ENCODE peak calls at places on chromosome 6, in ten cellular contexts. H is iPS DF 6.9; R is left ventricle myocardium inferior; X is osteoblast; B is CD4-positive, alpha-beta memory T cell; O is Panc1; T is PC-9; J is kidney epithelial cell; D is HL-60; U is Peyer's patch. M is an unnamed sample.

GRCh38 chr6:10534418-10534760 is 13.2 kb downstream of the GCNT2 start:
- DNase-seq in B (no peak), H (no peak), O (no peak), J (no peak), X (no peak), T (no peak), R (no peak), D (no peak), U (no peak), M (no peak)

GRCh38 chr6:31070711-31071197 is 41.6 kb downstream of the C6orf15 start:
- DNase-seq in B (no peak), X (peak; percentile 95), O (no peak), R (no peak), J (no peak), H (peak; percentile 67), U (no peak), T (peak; percentile 64), D (no peak), M (peak; percentile 31)

GRCh38 chr6:89830385-89830809 is 717 bp downstream of the CASP8AP2 start:
- DNase-seq in U (no peak), X (no peak), D (no peak), T (no peak), B (no peak), O (no peak), J (no peak), H (no peak), R (no peak), M (no peak)

GRCh38 chr6:94300424-94301144 is 881.2 kb upstream of the EPHA7 start:
- DNase-seq in R (peak; percentile 76), B (no peak), T (no peak), U (no peak), D (no peak), O (no peak), J (no peak), X (no peak), H (no peak), M (peak; percentile 19)

GRCh38 chr6:48962041-48962440 is 501.0 kb downstream of the MMUT start:
- DNase-seq in B (no peak), O (no peak), U (no peak), D (no peak), R (no peak), H (no peak), T (no peak), J (no peak), X (no peak), M (no peak)

GRCh38 chr6:158761746-158762145 is 57.4 kb downstream of the EZR start:
- DNase-seq in X (peak; percentile 84), T (no peak), R (no peak), U (no peak), O (no peak), B (no peak), D (no peak), H (no peak), J (no peak), M (no peak)

GRCh38 chr6:113734886-113735481 is 122.2 kb upstream of the MARCKS start:
- DNase-seq in U (no peak), X (no peak), D (no peak), O (no peak), H (no peak), R (no peak), B (no peak), J (no peak), T (no peak), M (no peak)

GRCh38 chr6:138307352-138307751 is 70.4 kb upstream of the SMIM28 start:
- DNase-seq in J (no peak), O (no peak), T (peak; percentile 35), R (peak; percentile 34), B (no peak), X (no peak), U (no peak), D (no peak), H (no peak), M (no peak)

GRCh38 chr6:119454694-119455093 is 105.1 kb upstream of the MAN1A1 start:
- DNase-seq in T (no peak), B (no peak), U (no peak), R (no peak), J (no peak), O (no peak), H (no peak), D (no peak), X (no peak), M (no peak)

GRCh38 chr6:155177369-155177961 is 86.3 kb upstream of the CLDN20 start:
- DNase-seq in X (peak; percentile 61), B (peak; percentile 38), H (no peak), J (no peak), D (peak; percentile 29), T (no peak), O (no peak), U (no peak), R (no peak), M (peak; percentile 25)

GRCh38 chr6:153965996-153966395 is 73.0 kb upstream of the OPRM1 start:
- DNase-seq in R (no peak), T (peak; percentile 1), J (peak; percentile 37), U (no peak), B (no peak), H (no peak), X (no peak), O (no peak), D (no peak), M (no peak)

GRCh38 chr6:146267946-146268345 is 239.1 kb downstream of the GRM1 start:
- DNase-seq in J (no peak), D (no peak), X (no peak), O (no peak), H (no peak), U (no peak), R (no peak), T (no peak), B (no peak), M (no peak)

GRCh38 chr6:158255280-158255973 is 56.8 kb upstream of the TULP4 start:
- DNase-seq in U (no peak), T (no peak), X (no peak), O (no peak), B (no peak), J (no peak), H (no peak), R (no peak), D (no peak), M (no peak)

GRCh38 chr6:28606424-28607391 is 81.0 kb downstream of the GPX5 start:
- DNase-seq in T (peak; percentile 62), O (peak; percentile 81), U (no peak), H (no peak), D (peak; percentile 23), R (no peak), J (no peak), B (peak; percentile 12), X (peak; percentile 91), M (no peak)

GRCh38 chr6:105757512-105758200 is 328.5 kb upstream of the PRDM1 start:
- DNase-seq in O (no peak), H (no peak), T (no peak), X (no peak), U (no peak), D (no peak), R (no peak), B (no peak), J (no peak), M (no peak)

GRCh38 chr6:146950351-146950835 is 253.8 kb upstream of the STXBP5 start:
- DNase-seq in H (no peak), J (no peak), O (no peak), R (no peak), T (no peak), U (peak; percentile 46), X (no peak), B (no peak), D (peak; percentile 6), M (no peak)

GRCh38 chr6:138538390-138539031 is 39.2 kb upstream of the NHSL1 start:
- DNase-seq in R (peak; percentile 64), T (no peak), X (no peak), D (no peak), U (no peak), H (no peak), O (no peak), J (no peak), B (no peak), M (no peak)

GRCh38 chr6:125154184-125155135 is 887 bp downstream of the TPD52L1 start:
- DNase-seq in D (no peak), U (peak; percentile 54), T (peak; percentile 73), B (no peak), R (no peak), O (no peak), H (peak; percentile 16), J (no peak), X (peak; percentile 87), M (peak; percentile 58)

GRCh38 chr6:110422444-110422822 is 7.1 kb upstream of the DDO start:
- DNase-seq in O (no peak), U (no peak), J (no peak), H (no peak), R (no peak), X (no peak), T (no peak), D (no peak), B (no peak), M (no peak)

GRCh38 chr6:43282060-43282459 is 16.0 kb upstream of the SLC22A7 start:
- DNase-seq in D (no peak), B (no peak), U (no peak), T (no peak), R (no peak), H (no peak), J (no peak), X (peak; percentile 51), O (no peak), M (peak; percentile 8)
- H3K27me3 ChIP-seq in D (peaks cover 45% of the 10 kb centered on the region), B (peaks cover 2% of the 10 kb centered on the region), U (no peaks in the 10 kb centered on the region), T (peaks cover 30% of the 10 kb centered on the region), R (peaks cover 51% of the 10 kb centered on the region), H (no peaks in the 10 kb centered on the region), J (peaks cover 44% of the 10 kb centered on the region), X (peaks cover 5% of the 10 kb centered on the region), O (no peaks in the 10 kb centered on the region), M (no peaks in the 10 kb centered on the region)

GRCh38 chr6:98847392-98847766 is 13.0 kb downstream of the POU3F2 start:
- DNase-seq in R (no peak), D (no peak), X (no peak), B (no peak), O (no peak), H (no peak), U (no peak), J (no peak), T (no peak), M (no peak)
- H3K27me3 ChIP-seq in R (peaks cover 71% of the 10 kb centered on the region), D (peaks cover 46% of the 10 kb centered on the region), X (peaks cover 60% of the 10 kb centered on the region), B (peaks cover 63% of the 10 kb centered on the region), O (peaks cover 13% of the 10 kb centered on the region), H (peaks cover 48% of the 10 kb centered on the region), U (peaks cover 49% of the 10 kb centered on the region), J (peaks cover 54% of the 10 kb centered on the region), T (no peaks in the 10 kb centered on the region), M (peaks cover 57% of the 10 kb centered on the region)

DNA sequence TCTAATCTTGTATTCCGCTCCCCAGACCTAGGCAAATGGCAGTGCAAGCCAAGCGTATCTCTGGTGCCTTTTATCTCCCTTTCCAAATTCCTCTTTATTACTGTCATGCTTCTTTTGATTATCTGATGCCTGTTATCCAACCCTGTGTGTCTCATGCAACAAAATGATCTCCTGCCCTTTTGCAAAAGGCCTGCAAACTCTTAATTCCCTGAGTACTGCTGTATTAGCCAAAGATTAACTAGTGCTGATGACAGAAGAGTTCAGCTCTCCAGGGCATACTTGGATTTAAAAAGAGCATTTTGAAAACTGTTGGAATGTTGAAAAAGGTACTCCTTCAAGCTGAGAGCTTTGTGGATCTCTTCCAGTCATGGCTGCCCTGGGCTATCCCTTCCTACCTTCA is 138.0 kb downstream of the CARMIL1 start:
- DNase-seq in J (peak; percentile 9), T (no peak), O (no peak), U (no peak), R (no peak), B (no peak), X (no peak), H (no peak), D (no peak), M (no peak)
- H3K27me3 ChIP-seq in J (no peaks in the 10 kb centered on the region), T (no peaks in the 10 kb centered on the region), O (no peaks in the 10 kb centered on the region), U (no peaks in the 10 kb centered on the region), R (no peaks in the 10 kb centered on the region), B (no peaks in the 10 kb centered on the region), X (no peaks in the 10 kb centered on the region), H (no peaks in the 10 kb centered on the region), D (peaks cover 2% of the 10 kb centered on the region), M (no peaks in the 10 kb centered on the region)

GRCh38 chr6:41723936-41724637 is 11.3 kb downstream of the TFEB start:
- DNase-seq in D (no peak), H (no peak), J (no peak), B (no peak), R (no peak), T (no peak), U (no peak), X (no peak), O (no peak), M (no peak)
- H3K27me3 ChIP-seq in D (no peaks in the 10 kb centered on the region), H (no peaks in the 10 kb centered on the region), J (no peaks in the 10 kb centered on the region), B (no peaks in the 10 kb centered on the region), R (no peaks in the 10 kb centered on the region), T (no peaks in the 10 kb centered on the region), U (no peaks in the 10 kb centered on the region), X (no peaks in the 10 kb centered on the region), O (no peaks in the 10 kb centered on the region), M (no peaks in the 10 kb centered on the region)

M was measured in pancreas.